ENCODE peak calls at places on chromosomes 11 and 22, in six cellular contexts. F, Z, V, O, U and Y are unnamed samples.

GRCh38 chr22:43861529-43861928 is 784 bp downstream of the SULT4A1 start:
- DNase-seq in Z (no peak), V (no peak), F (no peak), O (no peak), U (no peak), Y (no peak)

GRCh38 chr11:2763939-2764338 is 64.1 kb upstream of the KCNQ1OT1 start:
- DNase-seq in Z (no peak), F (no peak), O (no peak), U (no peak), V (no peak), Y (no peak)

GRCh38 chr11:126265801-126266200 is 2.9 kb downstream of the SRPRA start:
- DNase-seq in O (no peak), V (no peak), F (no peak), Z (no peak), U (no peak), Y (no peak)

GRCh38 chr11:126011220-126011619 is 51.4 kb downstream of the CDON start:
- DNase-seq in F (no peak), Z (no peak), O (no peak), U (no peak), V (no peak), Y (no peak)

GRCh38 chr11:68414457-68415221 is 45.9 kb upstream of the PPP6R3 start:
- DNase-seq in Z (no peak), V (no peak), F (no peak), O (no peak), U (no peak), Y (no peak)

GRCh38 chr11:64751580-64751979 is 7.6 kb upstream of the RASGRP2 start:
- DNase-seq in F (no peak), Z (no peak), V (no peak), O (no peak), U (no peak), Y (no peak)

GRCh38 chr22:44894321-44894720 is 115.5 kb downstream of the PHF21B start:
- DNase-seq in F (no peak), Z (no peak), U (no peak), V (no peak), O (no peak), Y (no peak)

GRCh38 chr11:96045622-96046456 is 121.9 kb upstream of the MTMR2 start:
- DNase-seq in U (no peak), Z (no peak), V (peak; percentile 39), O (no peak), F (no peak), Y (peak; percentile 50)

GRCh38 chr11:113393501-113393985 is 6.0 kb downstream of the ANKK1 start:
- DNase-seq in U (no peak), O (no peak), F (no peak), V (no peak), Z (no peak), Y (no peak)

GRCh38 chr11:1128333-1129142 is 29.2 kb upstream of the MUC5AC start:
- DNase-seq in V (peak; percentile 11), F (no peak), O (no peak), Z (no peak), U (no peak), Y (no peak)

GRCh38 chr11:76627541-76628082 is 42.9 kb downstream of the LRRC32 start:
- DNase-seq in V (no peak), U (no peak), Z (no peak), F (no peak), O (no peak), Y (no peak)

GRCh38 chr22:31488988-31489617 is 539 bp downstream of the EIF4ENIF1 start:
- DNase-seq in O (peak; percentile 36), V (peak; percentile 47), Z (no peak), U (peak; percentile 47), F (peak; percentile 17), Y (peak; percentile 38)

GRCh38 chr11:76212086-76213035 is 6.1 kb upstream of the WNT11 start:
- DNase-seq in U (no peak), Z (no peak), V (no peak), F (no peak), O (no peak), Y (no peak)

GRCh38 chr11:61871158-61871597 is 20.2 kb downstream of the FADS3 start:
- DNase-seq in U (peak; percentile 75), F (peak; percentile 78), Z (peak; percentile 85), V (peak; percentile 86), O (peak; percentile 52), Y (peak; percentile 75)

GRCh38 chr11:35785287-35786167 is 123.0 kb downstream of the TRIM44 start:
- DNase-seq in Z (no peak), V (no peak), O (no peak), F (no peak), U (no peak), Y (no peak)

GRCh38 chr11:560305-561147 is at the start of the genes LMNTD2 and RASSF7:
- DNase-seq in V (peak; percentile 93), F (peak; percentile 87), Z (peak; percentile 96), O (peak; percentile 95), U (peak; percentile 98), Y (peak; percentile 87)

GRCh38 chr11:22304337-22304961 is 33.7 kb upstream of the SLC17A6 start:
- DNase-seq in F (peak; percentile 36), V (no peak), U (no peak), O (no peak), Z (peak; percentile 54), Y (peak; percentile 20)

GRCh38 chr22:17131686-17132085 is 10.5 kb upstream of the TMEM121B start:
- DNase-seq in U (no peak), F (no peak), O (no peak), Z (peak; percentile 48), V (no peak), Y (no peak)

GRCh38 chr11:94396282-94396681 is 4.9 kb downstream of the GPR83 start:
- DNase-seq in U (no peak), V (no peak), O (no peak), Z (no peak), F (no peak), Y (no peak)

GRCh38 chr11:115324569-115325432 is 179.4 kb downstream of the CADM1 start:
- DNase-seq in Z (peak; percentile 63), O (no peak), F (peak; percentile 68), U (no peak), V (no peak), Y (peak; percentile 61)

GRCh38 chr11:40170076-40170475 is 1289.4 kb downstream of the LRRC4C start:
- DNase-seq in U (no peak), Z (no peak), F (peak; percentile 48), V (no peak), O (no peak), Y (no peak)

GRCh38 chr11:30991802-30992512 is 377.6 kb downstream of the DCDC1 start:
- DNase-seq in V (no peak), Z (no peak), O (no peak), F (no peak), U (no peak), Y (no peak)